ENCODE peak calls at places on chromosome 3, in ten cellular contexts. O is coronary artery; L is fibroblast of the aortic adventitia; N is posterior cingulate gyrus; T is RPMI7951; G is stimulated activated effector memory CD8-positive, alpha-beta T cell treated with anti-CD3 and anti-CD28 coated beads, Interleukin-12 subunit alpha, Interleukin-12 subunit beta, amount 100 ng/mL, for 72 hours; B is Ammon's horn; X is SW480; P is NCI-H2081; R is CD8-positive, alpha-beta T cell. W is an unnamed sample.

GRCh38 chr3:173395073-173395411 is 2.5 kb upstream of the NLGN1 start:
- DNase-seq in O (no peak), N (no peak), X (peak), G (no peak), T (peak), B (no peak), R (no peak), L (no peak), P (no peak), W (peak)

GRCh38 chr3:129663045-129663446 is 56.6 kb upstream of the PLXND1 start:
- DNase-seq in T (peak), L (peak), G (no peak), R (no peak), P (no peak), B (no peak), O (no peak), X (peak), N (no peak), W (no peak)

GRCh38 chr3:99842826-99843589 is 25.3 kb downstream of the CMSS1 start:
- DNase-seq in T (peak), R (no peak), N (no peak), G (no peak), P (peak), L (peak), X (peak), O (no peak), B (peak), W (no peak)

GRCh38 chr3:152199069-152199838 is 69.5 kb upstream of the MBNL1 start:
- DNase-seq in L (no peak), R (no peak), T (no peak), B (no peak), P (no peak), G (no peak), N (no peak), O (no peak), X (no peak), W (no peak)

GRCh38 chr3:49883992-49884391 is 14.3 kb upstream of the CAMKV start:
- DNase-seq in L (no peak), N (no peak), X (no peak), G (no peak), O (no peak), P (no peak), T (peak), R (no peak), B (no peak), W (no peak)

GRCh38 chr3:72145506-72146380 is 360.8 kb upstream of the PROK2 start:
- DNase-seq in O (no peak), R (no peak), G (no peak), N (no peak), X (no peak), P (no peak), B (peak), L (peak), T (no peak), W (no peak)

GRCh38 chr3:192830279-192831110 is 87.2 kb downstream of the MB21D2 start:
- DNase-seq in X (no peak), G (no peak), R (no peak), N (no peak), B (no peak), T (no peak), L (no peak), P (no peak), O (no peak), W (no peak)

GRCh38 chr3:149129326-149130123 is at the start of gene HPS3:
- DNase-seq in G (peak), N (peak), B (peak), X (peak), R (peak), L (peak), T (peak), O (peak), P (peak), W (peak)

GRCh38 chr3:15305366-15305844 is 27.0 kb downstream of the SH3BP5 start:
- DNase-seq in N (no peak), B (no peak), G (no peak), R (no peak), L (peak), T (no peak), P (no peak), X (peak), O (no peak), W (no peak)

W was measured in left lung.